ENCODE peak calls at places on chromosomes 16 and 17, in five cellular contexts. B, P, X, V and F are unnamed samples.

GRCh38 chr17:17289701-17290100 is 8.7 kb upstream of the COPS3 start:
- DNase-seq in B (no peak), P (no peak), X (no peak), V (no peak), F (no peak)

GRCh38 chr16:80803341-80804060 is 897 bp downstream of the CDYL2 start:
- DNase-seq in B (peak), P (peak), X (no peak), V (peak), F (no peak)

GRCh38 chr17:7626307-7626706 is 1.3 kb downstream of the SAT2 start:
- DNase-seq in B (no peak), P (no peak), X (no peak), V (no peak), F (no peak)

GRCh38 chr16:82730901-82731300 is 104.1 kb downstream of the CDH13 start:
- DNase-seq in B (no peak), P (no peak), X (no peak), V (no peak), F (no peak)

GRCh38 chr16:22397459-22397858 is 23.0 kb upstream of the CDR2 start:
- DNase-seq in B (no peak), P (no peak), X (peak), V (no peak), F (no peak)

GRCh38 chr16:27880312-27880711 is 183.2 kb downstream of the GSG1L start:
- DNase-seq in B (no peak), P (no peak), X (no peak), V (no peak), F (no peak)

GRCh38 chr17:29246638-29247037 is at the start of gene CRYBA1:
- DNase-seq in B (no peak), P (no peak), X (no peak), V (no peak), F (no peak)

GRCh38 chr17:29195465-29196081 is 15.4 kb upstream of the MYO18A start:
- DNase-seq in B (no peak), P (no peak), X (no peak), V (no peak), F (no peak)

GRCh38 chr17:78105551-78105950 is 23.0 kb downstream of the TMC6 start:
- DNase-seq in B (no peak), P (no peak), X (no peak), V (no peak), F (no peak)